ENCODE peak calls at places on chromosomes 4 and X, in five cellular contexts. M, L, D, G and Z are unnamed samples.

GRCh38 chr4:22962186-22962786 is 269.5 kb downstream of the GBA3 start:
- DNase-seq in M (peak), L (no peak), D (no peak), G (no peak), Z (no peak)

GRCh38 chrX:154457491-154458115 is 478 bp upstream of the PLXNA3 start:
- DNase-seq in M (no peak), L (peak), D (peak), G (peak), Z (no peak)

GRCh38 chrX:38102875-38103274 is 96.5 kb downstream of the SYTL5 start:
- DNase-seq in M (no peak), L (no peak), D (no peak), G (no peak), Z (no peak)

GRCh38 chr4:157014621-157015591 is 43.3 kb upstream of the PDGFC start:
- DNase-seq in M (no peak), L (peak), D (no peak), G (no peak), Z (no peak)

GRCh38 chr4:4677825-4678522 is 136.1 kb upstream of the STX18 start:
- DNase-seq in M (no peak), L (no peak), D (no peak), G (no peak), Z (no peak)

GRCh38 chr4:137015759-137016409 is 516.4 kb downstream of the PCDH18 start:
- DNase-seq in M (no peak), L (no peak), D (no peak), G (no peak), Z (no peak)

GRCh38 chrX:34903316-34903715 is 39.3 kb upstream of the FAM47B start:
- DNase-seq in M (no peak), L (peak), D (no peak), G (no peak), Z (no peak)

GRCh38 chr4:40984051-40984450 is 230.3 kb downstream of the APBB2 start:
- DNase-seq in M (no peak), L (no peak), D (no peak), G (no peak), Z (no peak)

GRCh38 chr4:24704152-24704551 is 91.2 kb upstream of the SOD3 start:
- DNase-seq in M (no peak), L (no peak), D (no peak), G (no peak), Z (no peak)

GRCh38 chr4:168535689-168536088 is 38.8 kb downstream of the PALLD start:
- DNase-seq in M (no peak), L (no peak), D (no peak), G (no peak), Z (no peak)

GRCh38 chr4:149293233-149293632 is 522.4 kb downstream of the IQCM start:
- DNase-seq in M (no peak), L (no peak), D (no peak), G (no peak), Z (no peak)